ENCODE peak calls at places on chromosomes 6 and 20, in four cellular contexts. T is WERI-Rb-1; Q is SW480; A is CD8-positive, alpha-beta T cell. W is an unnamed sample.

GRCh38 chr20:56385130-56385529 is 6.9 kb downstream of the AURKA start:
- DNase-seq in T (no peak), Q (no peak), A (no peak), W (no peak)

GRCh38 chr6:167953551-167953950 is 43.9 kb upstream of the KIF25 start:
- DNase-seq in T (no peak), Q (no peak), A (no peak), W (no peak)

GRCh38 chr6:84027340-84028183 is 6.0 kb upstream of the MRAP2 start:
- DNase-seq in T (no peak), Q (no peak), A (no peak), W (no peak)

GRCh38 chr6:154156135-154156948 is 117.3 kb downstream of the OPRM1 start:
- DNase-seq in T (peak), Q (peak), A (peak), W (peak)

GRCh38 chr6:1363298-1363697 is 26.1 kb upstream of the FOXF2 start:
- DNase-seq in T (no peak), Q (no peak), A (no peak), W (no peak)

GRCh38 chr20:35269055-35269781 is 8.7 kb downstream of the MMP24OS start:
- DNase-seq in T (peak), Q (peak), A (peak), W (no peak)

GRCh38 chr6:155170519-155170918 is 93.3 kb upstream of the CLDN20 start:
- DNase-seq in T (no peak), Q (no peak), A (no peak), W (no peak)

GRCh38 chr6:45650527-45651135 is 272.9 kb upstream of the SUPT3H start:
- DNase-seq in T (no peak), Q (peak), A (no peak), W (no peak)

GRCh38 chr6:21588812-21589811 is 4.4 kb upstream of the SOX4 start:
- DNase-seq in T (peak), Q (peak), A (peak), W (peak)

GRCh38 chr6:38570750-38571149 is 69.0 kb downstream of the BTBD9 start:
- DNase-seq in T (no peak), Q (peak), A (no peak), W (no peak)

GRCh38 chr6:106749611-106750010 is 120.2 kb downstream of the QRSL1 start:
- DNase-seq in T (no peak), Q (no peak), A (no peak), W (no peak)

GRCh38 chr6:138785980-138786379 is 9.9 kb upstream of the ECT2L start:
- DNase-seq in T (no peak), Q (no peak), A (no peak), W (no peak)

GRCh38 chr6:33008944-33009861 is at the start of gene HLA-DOA:
- DNase-seq in T (peak), Q (no peak), A (peak), W (no peak)

GRCh38 chr20:9442858-9443257 is 71.5 kb upstream of the LAMP5 start:
- DNase-seq in T (no peak), Q (no peak), A (no peak), W (no peak)

GRCh38 chr6:165605182-165605875 is 57.7 kb downstream of the PDE10A start:
- DNase-seq in T (no peak), Q (no peak), A (no peak), W (no peak)

GRCh38 chr6:16292942-16293341 is 54.6 kb downstream of the GMPR start:
- DNase-seq in T (no peak), Q (no peak), A (no peak), W (no peak)

GRCh38 chr20:3811421-3812258 is 8.7 kb upstream of the AP5S1 start:
- DNase-seq in T (no peak), Q (peak), A (peak), W (peak)

GRCh38 chr20:3659492-3660261 is 3.5 kb downstream of the GFRA4 start:
- DNase-seq in T (peak), Q (no peak), A (no peak), W (no peak)

GRCh38 chr6:71410164-71410566 is 121.6 kb downstream of the OGFRL1 start:
- DNase-seq in T (no peak), Q (no peak), A (no peak), W (no peak)

W was measured in T follicular helper cell.